ENCODE peak calls at places on chromosomes 7 and 10, in five cellular contexts. O is activated CD8-positive, alpha-beta memory T cell treated with anti-CD3 and anti-CD28 coated beads, Interleukin-2, amount 10 ng/mL, durations not matched to agents 7 days and 5 days; L is MCF 10A; D is stimulated activated CD4-positive, alpha-beta T cell treated with anti-CD3 and anti-CD28 coated beads, TNF-alpha, amount 100 ng/mL, for 1 hour; H is activated T-helper 2 cell treated with anti-CD3 and anti-CD28 coated beads, Interferon-gamma antibody, Interleukin-2, Interleukin-4, amounts not matched to agents 10 μg/mL and 5 μg/mL and 100 μg/mL, durations not matched to agents 14 hours and 24 hours and 36 hours. J is an unnamed sample.
A peak's percentile ranks its signal among the peaks of the same experiment; 100 is the strongest.

GRCh38 chr10:24465124-24465874 is 256.4 kb downstream of the KIAA1217 start:
- DNase-seq in O (no peak), L (peak; percentile 44), D (no peak), H (no peak), J (peak; percentile 60)

GRCh38 chr7:37007731-37008130 is 283.4 kb upstream of the AOAH start:
- DNase-seq in O (no peak), L (no peak), D (no peak), H (no peak), J (no peak)

GRCh38 chr7:108448777-108449576 is 7.3 kb downstream of the NRCAM start:
- DNase-seq in O (no peak), L (no peak), D (no peak), H (no peak), J (no peak)

GRCh38 chr10:33758299-33758698 is 423.8 kb upstream of the NRP1 start:
- DNase-seq in O (no peak), L (no peak), D (no peak), H (no peak), J (no peak)

GRCh38 chr10:102449321-102450123 is 1.8 kb downstream of the C10orf95 start:
- DNase-seq in O (peak; percentile 95), L (peak; percentile 89), D (peak; percentile 75), H (peak; percentile 82), J (peak; percentile 92)

GRCh38 chr7:43612128-43612527 is 29.2 kb downstream of the STK17A start:
- DNase-seq in O (no peak), L (no peak), D (no peak), H (no peak), J (no peak)

GRCh38 chr7:107319724-107320228 is 150.1 kb upstream of the GPR22 start:
- DNase-seq in O (no peak), L (no peak), D (no peak), H (no peak), J (no peak)

GRCh38 chr7:50293509-50294179 is 10.9 kb upstream of the IKZF1 start:
- DNase-seq in O (no peak), L (no peak), D (no peak), H (no peak), J (no peak)

GRCh38 chr10:77637986-77638765 is 568 bp upstream of the KCNMA1 start:
- DNase-seq in O (no peak), L (no peak), D (no peak), H (no peak), J (peak; percentile 61)

GRCh38 chr7:2296830-2297229 is 17.4 kb downstream of the SNX8 start:
- DNase-seq in O (no peak), L (no peak), D (no peak), H (no peak), J (no peak)